ENCODE peak calls at places on chromosomes 13 and 19, in nine cellular contexts. One of them, this sample, is unnamed.

GRCh38 chr19:38228491-38229439 is 4.7 kb upstream of the DPF1 start:
- DNase-seq in AG10803: no peak
- DNase-seq in stimulated activated effector memory CD8-positive, alpha-beta T cell treated with anti-CD3 and anti-CD28 coated beads, Interleukin-12 subunit alpha, Interleukin-12 subunit beta, amount 100 ng/mL, for 72 hours: no peak
- DNase-seq in dermis blood vessel endothelial cell: no peak
- DNase-seq in retinal pigment epithelial cell: no peak
- DNase-seq in right cardiac atrium: no peak
- DNase-seq in breast epithelium: no peak
- DNase-seq in T-helper 17 cell: no peak
- DNase-seq in colonic mucosa: no peak
- DNase-seq in this sample: no peak

GRCh38 chr13:108944760-108945159 is 315.3 kb downstream of the MYO16 start:
- DNase-seq in AG10803: peak
- DNase-seq in stimulated activated effector memory CD8-positive, alpha-beta T cell treated with anti-CD3 and anti-CD28 coated beads, Interleukin-12 subunit alpha, Interleukin-12 subunit beta, amount 100 ng/mL, for 72 hours: no peak
- DNase-seq in dermis blood vessel endothelial cell: no peak
- DNase-seq in retinal pigment epithelial cell: no peak
- DNase-seq in right cardiac atrium: no peak
- DNase-seq in breast epithelium: no peak
- DNase-seq in T-helper 17 cell: no peak
- DNase-seq in colonic mucosa: no peak
- DNase-seq in this sample: no peak

GRCh38 chr19:46861691-46862503 is 1.1 kb downstream of the ARHGAP35 start:
- DNase-seq in AG10803: no peak
- DNase-seq in stimulated activated effector memory CD8-positive, alpha-beta T cell treated with anti-CD3 and anti-CD28 coated beads, Interleukin-12 subunit alpha, Interleukin-12 subunit beta, amount 100 ng/mL, for 72 hours: peak
- DNase-seq in dermis blood vessel endothelial cell: peak
- DNase-seq in retinal pigment epithelial cell: no peak
- DNase-seq in right cardiac atrium: no peak
- DNase-seq in breast epithelium: no peak
- DNase-seq in T-helper 17 cell: no peak
- DNase-seq in colonic mucosa: peak
- DNase-seq in this sample: peak

GRCh38 chr13:51283361-51283760 is 56.1 kb upstream of the SERPINE3 start:
- DNase-seq in AG10803: no peak
- DNase-seq in stimulated activated effector memory CD8-positive, alpha-beta T cell treated with anti-CD3 and anti-CD28 coated beads, Interleukin-12 subunit alpha, Interleukin-12 subunit beta, amount 100 ng/mL, for 72 hours: no peak
- DNase-seq in dermis blood vessel endothelial cell: no peak
- DNase-seq in retinal pigment epithelial cell: no peak
- DNase-seq in right cardiac atrium: no peak
- DNase-seq in breast epithelium: no peak
- DNase-seq in T-helper 17 cell: no peak
- DNase-seq in colonic mucosa: no peak
- DNase-seq in this sample: no peak

GRCh38 chr13:27952931-27953670 is 16.0 kb downstream of the CDX2 start:
- DNase-seq in AG10803: no peak
- DNase-seq in stimulated activated effector memory CD8-positive, alpha-beta T cell treated with anti-CD3 and anti-CD28 coated beads, Interleukin-12 subunit alpha, Interleukin-12 subunit beta, amount 100 ng/mL, for 72 hours: no peak
- DNase-seq in dermis blood vessel endothelial cell: no peak
- DNase-seq in retinal pigment epithelial cell: no peak
- DNase-seq in right cardiac atrium: no peak
- DNase-seq in breast epithelium: no peak
- DNase-seq in T-helper 17 cell: no peak
- DNase-seq in colonic mucosa: peak
- DNase-seq in this sample: no peak

GRCh38 chr19:35166100-35167063 is 11.8 kb downstream of the FXYD5 start:
- DNase-seq in AG10803: no peak
- DNase-seq in stimulated activated effector memory CD8-positive, alpha-beta T cell treated with anti-CD3 and anti-CD28 coated beads, Interleukin-12 subunit alpha, Interleukin-12 subunit beta, amount 100 ng/mL, for 72 hours: peak
- DNase-seq in dermis blood vessel endothelial cell: no peak
- DNase-seq in retinal pigment epithelial cell: no peak
- DNase-seq in right cardiac atrium: no peak
- DNase-seq in breast epithelium: no peak
- DNase-seq in T-helper 17 cell: no peak
- DNase-seq in colonic mucosa: no peak
- DNase-seq in this sample: no peak

GRCh38 chr13:30908416-30908980 is 2.4 kb downstream of the MEDAG start:
- DNase-seq in AG10803: peak
- DNase-seq in stimulated activated effector memory CD8-positive, alpha-beta T cell treated with anti-CD3 and anti-CD28 coated beads, Interleukin-12 subunit alpha, Interleukin-12 subunit beta, amount 100 ng/mL, for 72 hours: no peak
- DNase-seq in dermis blood vessel endothelial cell: peak
- DNase-seq in retinal pigment epithelial cell: no peak
- DNase-seq in right cardiac atrium: peak
- DNase-seq in breast epithelium: no peak
- DNase-seq in T-helper 17 cell: no peak
- DNase-seq in colonic mucosa: no peak
- DNase-seq in this sample: peak

GRCh38 chr19:35901854-35902661 is at the start of gene HCST:
- DNase-seq in AG10803: peak
- DNase-seq in stimulated activated effector memory CD8-positive, alpha-beta T cell treated with anti-CD3 and anti-CD28 coated beads, Interleukin-12 subunit alpha, Interleukin-12 subunit beta, amount 100 ng/mL, for 72 hours: peak
- DNase-seq in dermis blood vessel endothelial cell: no peak
- DNase-seq in retinal pigment epithelial cell: no peak
- DNase-seq in right cardiac atrium: no peak
- DNase-seq in breast epithelium: no peak
- DNase-seq in T-helper 17 cell: peak
- DNase-seq in colonic mucosa: no peak
- DNase-seq in this sample: no peak

GRCh38 chr13:113437408-113438010 is 15.8 kb downstream of the ADPRHL1 start:
- DNase-seq in AG10803: no peak
- DNase-seq in stimulated activated effector memory CD8-positive, alpha-beta T cell treated with anti-CD3 and anti-CD28 coated beads, Interleukin-12 subunit alpha, Interleukin-12 subunit beta, amount 100 ng/mL, for 72 hours: no peak
- DNase-seq in dermis blood vessel endothelial cell: no peak
- DNase-seq in retinal pigment epithelial cell: no peak
- DNase-seq in right cardiac atrium: no peak
- DNase-seq in breast epithelium: no peak
- DNase-seq in T-helper 17 cell: no peak
- DNase-seq in colonic mucosa: no peak
- DNase-seq in this sample: no peak

GRCh38 chr19:55652311-55653078 is 2.3 kb upstream of the U2AF2 start:
- DNase-seq in AG10803: no peak
- DNase-seq in stimulated activated effector memory CD8-positive, alpha-beta T cell treated with anti-CD3 and anti-CD28 coated beads, Interleukin-12 subunit alpha, Interleukin-12 subunit beta, amount 100 ng/mL, for 72 hours: no peak
- DNase-seq in dermis blood vessel endothelial cell: no peak
- DNase-seq in retinal pigment epithelial cell: no peak
- DNase-seq in right cardiac atrium: no peak
- DNase-seq in breast epithelium: no peak
- DNase-seq in T-helper 17 cell: no peak
- DNase-seq in colonic mucosa: no peak
- DNase-seq in this sample: no peak

GRCh38 chr13:80084086-80084676 is 256.7 kb downstream of the SPRY2 start:
- DNase-seq in AG10803: peak
- DNase-seq in stimulated activated effector memory CD8-positive, alpha-beta T cell treated with anti-CD3 and anti-CD28 coated beads, Interleukin-12 subunit alpha, Interleukin-12 subunit beta, amount 100 ng/mL, for 72 hours: no peak
- DNase-seq in dermis blood vessel endothelial cell: peak
- DNase-seq in retinal pigment epithelial cell: peak
- DNase-seq in right cardiac atrium: no peak
- DNase-seq in breast epithelium: no peak
- DNase-seq in T-helper 17 cell: no peak
- DNase-seq in colonic mucosa: no peak
- DNase-seq in this sample: no peak

GRCh38 chr13:28161370-28161769 is 23.0 kb downstream of the PAN3 start:
- DNase-seq in AG10803: peak
- DNase-seq in stimulated activated effector memory CD8-positive, alpha-beta T cell treated with anti-CD3 and anti-CD28 coated beads, Interleukin-12 subunit alpha, Interleukin-12 subunit beta, amount 100 ng/mL, for 72 hours: no peak
- DNase-seq in dermis blood vessel endothelial cell: peak
- DNase-seq in retinal pigment epithelial cell: no peak
- DNase-seq in right cardiac atrium: no peak
- DNase-seq in breast epithelium: no peak
- DNase-seq in T-helper 17 cell: no peak
- DNase-seq in colonic mucosa: peak
- DNase-seq in this sample: no peak

GRCh38 chr13:95020298-95020987 is 280.8 kb downstream of the ABCC4 start:
- DNase-seq in AG10803: no peak
- DNase-seq in stimulated activated effector memory CD8-positive, alpha-beta T cell treated with anti-CD3 and anti-CD28 coated beads, Interleukin-12 subunit alpha, Interleukin-12 subunit beta, amount 100 ng/mL, for 72 hours: no peak
- DNase-seq in dermis blood vessel endothelial cell: no peak
- DNase-seq in retinal pigment epithelial cell: no peak
- DNase-seq in right cardiac atrium: no peak
- DNase-seq in breast epithelium: no peak
- DNase-seq in T-helper 17 cell: no peak
- DNase-seq in colonic mucosa: no peak
- DNase-seq in this sample: no peak

GRCh38 chr19:8445488-8446001 is 770 bp downstream of the HNRNPM start:
- DNase-seq in AG10803: no peak
- DNase-seq in stimulated activated effector memory CD8-positive, alpha-beta T cell treated with anti-CD3 and anti-CD28 coated beads, Interleukin-12 subunit alpha, Interleukin-12 subunit beta, amount 100 ng/mL, for 72 hours: peak
- DNase-seq in dermis blood vessel endothelial cell: peak
- DNase-seq in retinal pigment epithelial cell: no peak
- DNase-seq in right cardiac atrium: peak
- DNase-seq in breast epithelium: peak
- DNase-seq in T-helper 17 cell: peak
- DNase-seq in colonic mucosa: peak
- DNase-seq in this sample: peak

GRCh38 chr19:51572908-51573307 is 1.8 kb downstream of the ZNF175 start:
- DNase-seq in AG10803: peak
- DNase-seq in stimulated activated effector memory CD8-positive, alpha-beta T cell treated with anti-CD3 and anti-CD28 coated beads, Interleukin-12 subunit alpha, Interleukin-12 subunit beta, amount 100 ng/mL, for 72 hours: no peak
- DNase-seq in dermis blood vessel endothelial cell: peak
- DNase-seq in retinal pigment epithelial cell: no peak
- DNase-seq in right cardiac atrium: no peak
- DNase-seq in breast epithelium: no peak
- DNase-seq in T-helper 17 cell: no peak
- DNase-seq in colonic mucosa: no peak
- DNase-seq in this sample: no peak

GRCh38 chr19:52689804-52690394 is 44.9 kb downstream of the ZNF611 start:
- DNase-seq in AG10803: peak
- DNase-seq in stimulated activated effector memory CD8-positive, alpha-beta T cell treated with anti-CD3 and anti-CD28 coated beads, Interleukin-12 subunit alpha, Interleukin-12 subunit beta, amount 100 ng/mL, for 72 hours: peak
- DNase-seq in dermis blood vessel endothelial cell: no peak
- DNase-seq in retinal pigment epithelial cell: no peak
- DNase-seq in right cardiac atrium: peak
- DNase-seq in breast epithelium: peak
- DNase-seq in T-helper 17 cell: peak
- DNase-seq in colonic mucosa: peak
- DNase-seq in this sample: peak

GRCh38 chr13:77574076-77574475 is 38.6 kb downstream of the SCEL start:
- DNase-seq in AG10803: no peak
- DNase-seq in stimulated activated effector memory CD8-positive, alpha-beta T cell treated with anti-CD3 and anti-CD28 coated beads, Interleukin-12 subunit alpha, Interleukin-12 subunit beta, amount 100 ng/mL, for 72 hours: no peak
- DNase-seq in dermis blood vessel endothelial cell: no peak
- DNase-seq in retinal pigment epithelial cell: no peak
- DNase-seq in right cardiac atrium: no peak
- DNase-seq in breast epithelium: no peak
- DNase-seq in T-helper 17 cell: no peak
- DNase-seq in colonic mucosa: no peak
- DNase-seq in this sample: no peak

GRCh38 chr13:60788156-60788829 is 391.3 kb downstream of the TDRD3 start:
- DNase-seq in AG10803: no peak
- DNase-seq in stimulated activated effector memory CD8-positive, alpha-beta T cell treated with anti-CD3 and anti-CD28 coated beads, Interleukin-12 subunit alpha, Interleukin-12 subunit beta, amount 100 ng/mL, for 72 hours: no peak
- DNase-seq in dermis blood vessel endothelial cell: no peak
- DNase-seq in retinal pigment epithelial cell: peak
- DNase-seq in right cardiac atrium: peak
- DNase-seq in breast epithelium: no peak
- DNase-seq in T-helper 17 cell: no peak
- DNase-seq in colonic mucosa: no peak
- DNase-seq in this sample: no peak

GRCh38 chr13:112574476-112575294 is 13.3 kb downstream of the TUBGCP3 start:
- DNase-seq in AG10803: peak
- DNase-seq in stimulated activated effector memory CD8-positive, alpha-beta T cell treated with anti-CD3 and anti-CD28 coated beads, Interleukin-12 subunit alpha, Interleukin-12 subunit beta, amount 100 ng/mL, for 72 hours: no peak
- DNase-seq in dermis blood vessel endothelial cell: peak
- DNase-seq in retinal pigment epithelial cell: no peak
- DNase-seq in right cardiac atrium: no peak
- DNase-seq in breast epithelium: no peak
- DNase-seq in T-helper 17 cell: no peak
- DNase-seq in colonic mucosa: no peak
- DNase-seq in this sample: no peak

GRCh38 chr19:44686896-44687295 is 12.1 kb upstream of the CEACAM16 start:
- DNase-seq in AG10803: no peak
- DNase-seq in stimulated activated effector memory CD8-positive, alpha-beta T cell treated with anti-CD3 and anti-CD28 coated beads, Interleukin-12 subunit alpha, Interleukin-12 subunit beta, amount 100 ng/mL, for 72 hours: no peak
- DNase-seq in dermis blood vessel endothelial cell: no peak
- DNase-seq in retinal pigment epithelial cell: peak
- DNase-seq in right cardiac atrium: no peak
- DNase-seq in breast epithelium: no peak
- DNase-seq in T-helper 17 cell: no peak
- DNase-seq in colonic mucosa: no peak
- DNase-seq in this sample: peak

GRCh38 chr19:58150328-58150921 is at the start of gene ZNF329:
- DNase-seq in AG10803: peak
- DNase-seq in stimulated activated effector memory CD8-positive, alpha-beta T cell treated with anti-CD3 and anti-CD28 coated beads, Interleukin-12 subunit alpha, Interleukin-12 subunit beta, amount 100 ng/mL, for 72 hours: peak
- DNase-seq in dermis blood vessel endothelial cell: peak
- DNase-seq in retinal pigment epithelial cell: peak
- DNase-seq in right cardiac atrium: peak
- DNase-seq in breast epithelium: peak
- DNase-seq in T-helper 17 cell: peak
- DNase-seq in colonic mucosa: peak
- DNase-seq in this sample: peak

GRCh38 chr19:3458595-3459284 is 21.6 kb downstream of the SMIM24 start:
- DNase-seq in AG10803: no peak
- DNase-seq in stimulated activated effector memory CD8-positive, alpha-beta T cell treated with anti-CD3 and anti-CD28 coated beads, Interleukin-12 subunit alpha, Interleukin-12 subunit beta, amount 100 ng/mL, for 72 hours: no peak
- DNase-seq in dermis blood vessel endothelial cell: peak
- DNase-seq in retinal pigment epithelial cell: peak
- DNase-seq in right cardiac atrium: peak
- DNase-seq in breast epithelium: no peak
- DNase-seq in T-helper 17 cell: no peak
- DNase-seq in colonic mucosa: no peak
- DNase-seq in this sample: no peak

GRCh38 chr13:110092869-110093268 is 214.1 kb downstream of the COL4A1 start:
- DNase-seq in AG10803: no peak
- DNase-seq in stimulated activated effector memory CD8-positive, alpha-beta T cell treated with anti-CD3 and anti-CD28 coated beads, Interleukin-12 subunit alpha, Interleukin-12 subunit beta, amount 100 ng/mL, for 72 hours: no peak
- DNase-seq in dermis blood vessel endothelial cell: no peak
- DNase-seq in retinal pigment epithelial cell: no peak
- DNase-seq in right cardiac atrium: no peak
- DNase-seq in breast epithelium: no peak
- DNase-seq in T-helper 17 cell: no peak
- DNase-seq in colonic mucosa: no peak
- DNase-seq in this sample: no peak

GRCh38 chr13:65943024-65943423 is 1287.1 kb downstream of the PCDH9 start:
- DNase-seq in AG10803: no peak
- DNase-seq in stimulated activated effector memory CD8-positive, alpha-beta T cell treated with anti-CD3 and anti-CD28 coated beads, Interleukin-12 subunit alpha, Interleukin-12 subunit beta, amount 100 ng/mL, for 72 hours: no peak
- DNase-seq in dermis blood vessel endothelial cell: no peak
- DNase-seq in retinal pigment epithelial cell: no peak
- DNase-seq in right cardiac atrium: no peak
- DNase-seq in breast epithelium: no peak
- DNase-seq in T-helper 17 cell: no peak
- DNase-seq in colonic mucosa: no peak
- DNase-seq in this sample: no peak

GRCh38 chr13:47288546-47288945 is 391.7 kb upstream of the HTR2A start:
- DNase-seq in AG10803: peak
- DNase-seq in stimulated activated effector memory CD8-positive, alpha-beta T cell treated with anti-CD3 and anti-CD28 coated beads, Interleukin-12 subunit alpha, Interleukin-12 subunit beta, amount 100 ng/mL, for 72 hours: no peak
- DNase-seq in dermis blood vessel endothelial cell: no peak
- DNase-seq in retinal pigment epithelial cell: no peak
- DNase-seq in right cardiac atrium: no peak
- DNase-seq in breast epithelium: no peak
- DNase-seq in T-helper 17 cell: no peak
- DNase-seq in colonic mucosa: no peak
- DNase-seq in this sample: no peak

GRCh38 chr13:25709088-25709487 is 337.3 kb downstream of the ATP8A2 start:
- DNase-seq in AG10803: no peak
- DNase-seq in stimulated activated effector memory CD8-positive, alpha-beta T cell treated with anti-CD3 and anti-CD28 coated beads, Interleukin-12 subunit alpha, Interleukin-12 subunit beta, amount 100 ng/mL, for 72 hours: no peak
- DNase-seq in dermis blood vessel endothelial cell: no peak
- DNase-seq in retinal pigment epithelial cell: no peak
- DNase-seq in right cardiac atrium: no peak
- DNase-seq in breast epithelium: no peak
- DNase-seq in T-helper 17 cell: no peak
- DNase-seq in colonic mucosa: no peak
- DNase-seq in this sample: no peak

GRCh38 chr19:31110331-31110730 is 238.9 kb downstream of the TSHZ3 start:
- DNase-seq in AG10803: peak
- DNase-seq in stimulated activated effector memory CD8-positive, alpha-beta T cell treated with anti-CD3 and anti-CD28 coated beads, Interleukin-12 subunit alpha, Interleukin-12 subunit beta, amount 100 ng/mL, for 72 hours: no peak
- DNase-seq in dermis blood vessel endothelial cell: no peak
- DNase-seq in retinal pigment epithelial cell: no peak
- DNase-seq in right cardiac atrium: no peak
- DNase-seq in breast epithelium: no peak
- DNase-seq in T-helper 17 cell: no peak
- DNase-seq in colonic mucosa: no peak
- DNase-seq in this sample: peak